ENCODE peak calls at places on chromosomes 1 and 21, in six cellular contexts. L is tibial artery, E is stomach, X is foreskin fibroblast, Y is retinal pigment epithelial cell, P is tibial nerve. A is an unnamed sample.

GRCh38 chr1:197235355-197235754 is 32.7 kb upstream of the CRB1 start:
- DNase-seq in Y (no peak), X (no peak), P (no peak), E (no peak), L (no peak), A (no peak)

GRCh38 chr1:117630423-117630998 is 24.7 kb downstream of the TENT5C start:
- DNase-seq in X (no peak), L (no peak), Y (no peak), E (no peak), P (no peak), A (no peak)

GRCh38 chr1:19437911-19438310 is 47.4 kb downstream of the CAPZB start:
- DNase-seq in Y (no peak), L (peak), E (peak), X (peak), P (peak), A (peak)

GRCh38 chr1:29379438-29380073 is 143.2 kb downstream of the PTPRU start:
- DNase-seq in P (no peak), L (no peak), X (no peak), Y (peak), E (no peak), A (no peak)

GRCh38 chr1:8797230-8797629 is 20.2 kb downstream of the RERE start:
- DNase-seq in X (no peak), L (no peak), Y (no peak), P (no peak), E (no peak), A (no peak)

GRCh38 chr1:156097499-156098178 is 15.4 kb upstream of the MEX3A start:
- DNase-seq in E (no peak), P (no peak), X (no peak), Y (no peak), L (no peak), A (no peak)

GRCh38 chr1:64913361-64914015 is 52.9 kb downstream of the JAK1 start:
- DNase-seq in X (no peak), L (no peak), Y (no peak), P (no peak), E (no peak), A (no peak)

GRCh38 chr1:184624626-184625025 is 130.0 kb downstream of the EDEM3 start:
- DNase-seq in E (no peak), Y (no peak), X (no peak), P (no peak), L (no peak), A (no peak)

GRCh38 chr1:94250341-94250740 is 13.0 kb upstream of the ARHGAP29 start:
- DNase-seq in X (no peak), Y (no peak), L (no peak), E (peak), P (no peak), A (no peak)

GRCh38 chr21:46006547-46007497 is 25.3 kb downstream of the COL6A1 start:
- DNase-seq in Y (no peak), L (no peak), X (no peak), P (no peak), E (peak), A (no peak)

GRCh38 chr1:201299968-201300367 is 16.7 kb downstream of the PKP1 start:
- DNase-seq in X (no peak), P (no peak), L (no peak), Y (no peak), E (peak), A (no peak)

GRCh38 chr1:110208916-110209650 is 1.0 kb upstream of the KCNC4 start:
- DNase-seq in P (no peak), Y (no peak), E (no peak), L (no peak), X (no peak), A (no peak)

GRCh38 chr1:110207831-110208230 is 2.3 kb upstream of the KCNC4 start:
- DNase-seq in E (peak), X (no peak), P (peak), L (peak), Y (no peak), A (no peak)

GRCh38 chr1:110211503-110212164 is 1.5 kb downstream of the KCNC4 start:
- DNase-seq in P (peak), E (no peak), Y (no peak), L (no peak), X (no peak), A (no peak)

GRCh38 chr1:110210604-110211502 is 739 bp downstream of the KCNC4 start:
- DNase-seq in P (peak), L (peak), Y (no peak), E (peak), X (no peak), A (no peak)

GRCh38 chr1:110209715-110210603 is at the start of gene KCNC4:
- DNase-seq in X (peak), P (peak), L (peak), E (peak), Y (no peak), A (peak)
- TF ChIP-seq CTCF in X (no peak), P (no peak), L (no peak), E (no peak), Y (no peak), A (no peak)

GRCh38 chr1:17075470-17076255 is 21.8 kb upstream of the SDHB start:
- DNase-seq in L (no peak), P (no peak), X (no peak), Y (no peak), E (no peak), A (no peak)
- TF ChIP-seq CTCF in L (no peak), P (no peak), X (peak), Y (peak), E (no peak), A (no peak)

GRCh38 chr1:223175633-223176032 is 32.6 kb upstream of the TLR5 start:
- DNase-seq in E (no peak), Y (no peak), L (no peak), P (peak), X (no peak), A (no peak)

GRCh38 chr1:223176437-223176836 is 33.4 kb upstream of the TLR5 start:
- DNase-seq in Y (no peak), E (no peak), L (no peak), X (no peak), P (no peak), A (no peak)

GRCh38 chr1:223177681-223178080 is 34.6 kb upstream of the TLR5 start:
- DNase-seq in P (no peak), E (peak), X (no peak), Y (no peak), L (peak), A (peak)

GRCh38 chr1:223179280-223179679 is 36.2 kb upstream of the TLR5 start:
- DNase-seq in E (no peak), X (no peak), P (no peak), Y (no peak), L (no peak), A (no peak)

GRCh38 chr1:223175032-223175431 is 32.0 kb upstream of the TLR5 start:
- DNase-seq in L (no peak), P (peak), E (no peak), Y (no peak), X (no peak), A (no peak)
- TF ChIP-seq CTCF in L (no peak), P (no peak), E (no peak), Y (peak), X (no peak), A (no peak)

DNA sequence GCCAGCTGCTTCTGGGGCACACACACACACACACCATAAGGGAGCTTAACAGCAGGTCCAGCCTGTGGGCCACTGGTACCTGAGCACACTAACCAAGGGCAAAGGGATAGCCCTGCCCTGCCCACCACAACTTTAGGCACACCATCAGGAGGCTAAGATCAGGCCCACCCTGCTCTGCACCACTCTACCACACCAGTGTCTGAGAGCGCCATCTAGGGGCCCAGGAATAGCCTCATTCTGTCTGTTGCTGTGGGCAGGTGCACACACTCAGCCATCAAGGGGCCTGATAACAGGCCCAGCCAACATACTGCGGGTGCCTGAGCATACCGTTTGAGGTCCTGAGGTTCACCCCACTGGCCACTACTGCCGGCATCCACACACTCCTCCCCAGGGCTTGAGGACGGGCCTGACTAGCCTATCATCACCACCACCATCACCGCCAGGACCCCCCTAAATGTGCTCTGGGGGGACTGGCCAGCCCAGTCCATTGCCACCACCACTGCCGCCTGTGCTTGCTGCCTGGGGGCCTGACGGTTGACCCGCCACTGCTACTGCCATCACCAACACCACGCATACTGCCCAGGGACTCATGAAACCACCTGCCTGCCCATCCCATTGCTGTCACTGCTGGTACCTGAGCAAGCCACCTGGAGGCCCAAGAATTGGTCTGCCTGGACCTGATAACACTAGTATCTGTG is 31.3 kb downstream of the NSL1 start:
- DNase-seq in Y (no peak), X (no peak), P (no peak), E (no peak), L (no peak), A (no peak)
- TF ChIP-seq CTCF in Y (peak), X (peak), P (no peak), E (no peak), L (no peak), A (no peak)

A was measured in ascending aorta.